ENCODE peak calls at places on chromosomes 11 and 22, in five cellular contexts. I is BJ; Z is Caco-2; A is NCI-H1092; U is Jurkat, Clone E6-1. S is an unnamed sample.

GRCh38 chr11:84316866-84317560 is 1030.8 kb upstream of the CCDC90B start:
- DNase-seq in U (no peak), I (no peak), A (no peak), Z (peak), S (no peak)

GRCh38 chr11:78351193-78351592 is 66.4 kb downstream of the GAB2 start:
- DNase-seq in A (peak), I (no peak), U (no peak), Z (no peak), S (no peak)

GRCh38 chr11:57903441-57904123 is 120.1 kb upstream of the OR9Q1 start:
- DNase-seq in A (no peak), I (no peak), U (no peak), Z (peak), S (peak)

GRCh38 chr11:2801711-2802388 is 83.7 kb downstream of the CDKN1C start:
- DNase-seq in Z (no peak), U (no peak), I (no peak), A (no peak), S (peak)

GRCh38 chr22:37519268-37520195 is at the start of gene CARD10:
- DNase-seq in I (no peak), Z (peak), U (no peak), A (no peak), S (no peak)

GRCh38 chr11:76980196-76980595 is 54.0 kb upstream of the B3GNT6 start:
- DNase-seq in I (no peak), A (no peak), Z (no peak), U (no peak), S (no peak)

GRCh38 chr11:5178046-5178837 is 22.2 kb downstream of the OR51V1 start:
- DNase-seq in U (no peak), Z (no peak), I (no peak), A (no peak), S (no peak)

GRCh38 chr22:19429950-19430889 is 1.3 kb downstream of the HIRA start:
- DNase-seq in Z (no peak), A (no peak), I (no peak), U (peak), S (peak)

GRCh38 chr22:22863001-22863400 is 24.6 kb upstream of the IGLL5 start:
- DNase-seq in A (no peak), Z (no peak), U (no peak), I (no peak), S (no peak)

GRCh38 chr22:23147632-23148387 is 2.5 kb downstream of the RAB36 start:
- DNase-seq in I (no peak), Z (peak), U (no peak), A (no peak), S (no peak)

GRCh38 chr11:76589945-76590630 is 80.5 kb downstream of the LRRC32 start:
- DNase-seq in U (no peak), A (no peak), I (no peak), Z (no peak), S (no peak)

GRCh38 chr22:20494978-20495860 is at the start of gene KLHL22:
- DNase-seq in I (no peak), U (no peak), A (peak), Z (no peak), S (peak)

GRCh38 chr22:43090130-43090789 is 1.1 kb upstream of the TTLL1 start:
- DNase-seq in U (peak), Z (peak), A (no peak), I (peak), S (peak)

S was measured in activated CD4-positive, alpha-beta T cell treated with anti-CD3 and anti-CD28 coated beads for 48 hours.